ENCODE peak calls at places on chromosome 4, in five cellular contexts. Q is neural crest cell, N is psoas muscle, O is pancreas, G is omental fat pad. K is an unnamed sample.

GRCh38 chr4:39933689-39934590 is 43.8 kb downstream of the PDS5A start:
- DNase-seq in G (no peak), N (no peak), Q (no peak), O (no peak), K (no peak)

GRCh38 chr4:155405059-155405458 is 28.3 kb upstream of the MAP9 start:
- DNase-seq in O (no peak), G (no peak), Q (no peak), N (no peak), K (no peak)

GRCh38 chr4:101019941-101020401 is 327.4 kb downstream of the PPP3CA start:
- DNase-seq in Q (no peak), O (no peak), G (no peak), N (no peak), K (peak; percentile 52)

GRCh38 chr4:140609548-140610425 is 41.0 kb upstream of the UCP1 start:
- DNase-seq in G (no peak), Q (no peak), O (peak; percentile 36), N (no peak), K (peak; percentile 59)

GRCh38 chr4:13103382-13104015 is 380.6 kb downstream of the RAB28 start:
- DNase-seq in Q (no peak), N (no peak), G (no peak), O (no peak), K (no peak)

GRCh38 chr4:111678466-111678865 is 466.8 kb upstream of the FAM241A start:
- DNase-seq in N (no peak), O (no peak), Q (no peak), G (no peak), K (no peak)

GRCh38 chr4:185774815-185775684 is 36.9 kb downstream of the SORBS2 start:
- DNase-seq in O (peak; percentile 66), Q (no peak), G (no peak), N (no peak), K (peak; percentile 34)

GRCh38 chr4:169925678-169926077 is 100.5 kb downstream of the MFAP3L start:
- DNase-seq in Q (no peak), O (no peak), N (no peak), G (no peak), K (no peak)

GRCh38 chr4:14529653-14530052 is 472.6 kb upstream of the CPEB2 start:
- DNase-seq in O (no peak), G (no peak), Q (no peak), N (no peak), K (peak; percentile 55)

GRCh38 chr4:8656185-8656517 is 63.6 kb downstream of the CPZ start:
- DNase-seq in G (no peak), O (no peak), Q (no peak), N (no peak), K (no peak)

GRCh38 chr4:141463678-141464077 is 172.7 kb upstream of the IL15 start:
- DNase-seq in Q (no peak), G (no peak), N (no peak), O (no peak), K (no peak)

GRCh38 chr4:3801521-3801920 is 35.3 kb downstream of the ADRA2C start:
- DNase-seq in O (peak; percentile 0), N (no peak), Q (no peak), G (no peak), K (no peak)

GRCh38 chr4:54553001-54553400 is 104.8 kb upstream of the KIT start:
- DNase-seq in Q (no peak), N (no peak), O (no peak), G (no peak), K (no peak)

GRCh38 chr4:140607852-140608251 is 39.1 kb upstream of the UCP1 start:
- DNase-seq in Q (no peak), N (no peak), O (no peak), G (no peak), K (no peak)

GRCh38 chr4:53804719-53805118 is 213.4 kb upstream of the LNX1 start:
- DNase-seq in N (peak; percentile 17), Q (no peak), O (peak; percentile 44), G (no peak), K (peak; percentile 43)

GRCh38 chr4:16443504-16444088 is 217.3 kb upstream of the TAPT1 start:
- DNase-seq in O (no peak), G (no peak), Q (no peak), N (no peak), K (peak; percentile 37)

GRCh38 chr4:174324246-174324645 is 40.5 kb downstream of the CEP44 start:
- DNase-seq in O (no peak), Q (no peak), G (no peak), N (no peak), K (no peak)

GRCh38 chr4:183610033-183610432 is 49.0 kb downstream of the RWDD4 start:
- DNase-seq in Q (no peak), N (no peak), O (no peak), G (no peak), K (peak; percentile 48)

GRCh38 chr4:8853249-8853648 is 18.4 kb downstream of the HMX1 start:
- DNase-seq in G (no peak), O (no peak), N (no peak), Q (no peak), K (no peak)

GRCh38 chr4:170769857-170770256 is 680.1 kb upstream of the AADAT start:
- DNase-seq in G (no peak), N (no peak), Q (no peak), O (no peak), K (no peak)

GRCh38 chr4:128846063-128846462 is 36.6 kb downstream of the JADE1 start:
- DNase-seq in Q (no peak), N (no peak), O (peak; percentile 49), G (no peak), K (no peak)

GRCh38 chr4:152024881-152025280 is 264.1 kb upstream of the GATB start:
- DNase-seq in O (no peak), N (no peak), Q (no peak), G (no peak), K (no peak)

DNA sequence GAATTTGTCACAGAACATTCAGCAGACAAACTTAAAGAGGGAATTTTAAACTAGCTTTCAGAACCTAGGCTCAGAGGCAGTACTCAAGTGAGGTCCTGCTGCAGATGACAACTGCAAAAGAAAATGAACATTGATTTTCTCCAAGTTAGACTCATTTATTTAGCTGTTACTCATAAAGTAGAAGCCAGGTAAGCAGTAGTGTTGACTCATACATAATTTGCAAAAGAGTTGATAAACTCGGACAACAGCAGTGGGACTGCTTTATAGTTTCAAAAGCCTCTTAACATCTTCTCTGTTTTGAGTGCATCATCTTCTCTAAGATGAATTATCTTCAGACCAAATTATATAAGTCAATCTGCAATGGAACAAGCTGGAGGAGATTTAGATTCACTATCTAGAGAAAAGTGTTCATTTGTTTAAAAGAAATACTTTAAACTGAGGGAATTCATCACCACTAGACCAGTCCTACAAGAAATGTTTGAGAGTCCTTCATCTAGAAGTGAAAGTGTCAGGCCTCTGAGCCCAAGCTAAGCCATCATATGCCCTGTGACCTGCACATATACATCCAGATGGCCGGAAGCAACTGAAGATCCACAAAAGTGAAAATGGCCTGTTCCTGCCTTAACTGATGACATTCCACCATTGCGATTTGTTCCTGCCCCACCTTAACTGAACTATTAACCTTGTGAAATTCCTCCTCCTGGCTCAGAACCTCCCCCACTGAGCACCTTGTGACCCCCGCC is 49.5 kb downstream of the COQ2 start:
- DNase-seq in Q (no peak), O (no peak), N (no peak), G (no peak), K (no peak)
- TF ChIP-seq CTCF in Q (no peak), O (no peak), N (no peak), G (no peak), K (no peak)

GRCh38 chr4:153465583-153465921 is 608 bp upstream of the TMEM131L start:
- DNase-seq in Q (peak; percentile 44), O (peak; percentile 64), N (peak; percentile 49), G (no peak), K (peak; percentile 60)
- TF ChIP-seq CTCF in Q (peak; percentile 42), O (no peak), N (peak; percentile 31), G (no peak), K (peak; percentile 35)

DNA sequence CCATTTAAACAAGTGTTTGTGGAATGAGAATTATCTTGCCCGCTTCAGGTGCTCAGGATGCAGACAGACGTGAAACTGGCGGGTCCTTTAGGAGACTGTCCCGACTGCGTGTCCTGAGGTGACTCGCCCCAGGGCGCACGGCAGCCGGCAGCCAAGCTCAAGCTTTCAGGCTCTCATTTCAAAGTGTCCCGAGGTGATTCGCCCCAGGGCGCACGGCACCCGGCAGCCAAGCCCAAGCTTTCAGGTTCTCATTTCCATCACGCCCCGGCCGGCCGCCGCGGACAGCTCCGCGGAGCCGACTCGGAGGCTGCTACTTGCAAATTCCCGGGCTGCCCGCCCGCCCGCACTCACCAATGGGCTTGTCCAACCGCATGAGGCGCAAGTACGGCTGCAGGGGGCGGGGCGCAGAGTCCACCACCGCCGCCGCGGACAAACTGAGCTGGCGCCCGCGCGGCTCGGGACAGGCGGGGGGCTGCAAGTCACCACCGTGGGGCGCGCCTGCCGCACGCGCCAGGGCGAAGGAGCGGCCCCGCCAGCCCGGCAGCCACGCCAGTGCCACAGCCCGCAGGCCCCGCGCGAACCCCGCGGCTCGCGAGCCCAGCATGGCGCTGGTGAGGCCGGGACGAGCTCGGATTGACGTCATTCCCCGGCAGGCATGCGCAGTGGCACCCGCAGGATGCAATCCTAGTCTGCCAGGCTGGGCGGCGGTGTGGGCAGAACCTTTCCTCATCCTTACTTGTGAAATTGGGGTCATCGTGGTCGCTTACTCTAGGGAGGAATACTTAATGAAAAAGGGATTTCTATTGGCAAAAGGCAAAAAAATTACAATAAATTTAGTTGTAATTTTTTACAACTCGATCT is at the start of gene COQ2:
- DNase-seq in G (peak; percentile 86), N (peak; percentile 97), O (peak; percentile 95), Q (peak; percentile 93), K (peak; percentile 97)
- TF ChIP-seq CTCF in G (no peak), N (peak; percentile 20), O (peak; percentile 52), Q (peak; percentile 42), K (no peak)

DNA sequence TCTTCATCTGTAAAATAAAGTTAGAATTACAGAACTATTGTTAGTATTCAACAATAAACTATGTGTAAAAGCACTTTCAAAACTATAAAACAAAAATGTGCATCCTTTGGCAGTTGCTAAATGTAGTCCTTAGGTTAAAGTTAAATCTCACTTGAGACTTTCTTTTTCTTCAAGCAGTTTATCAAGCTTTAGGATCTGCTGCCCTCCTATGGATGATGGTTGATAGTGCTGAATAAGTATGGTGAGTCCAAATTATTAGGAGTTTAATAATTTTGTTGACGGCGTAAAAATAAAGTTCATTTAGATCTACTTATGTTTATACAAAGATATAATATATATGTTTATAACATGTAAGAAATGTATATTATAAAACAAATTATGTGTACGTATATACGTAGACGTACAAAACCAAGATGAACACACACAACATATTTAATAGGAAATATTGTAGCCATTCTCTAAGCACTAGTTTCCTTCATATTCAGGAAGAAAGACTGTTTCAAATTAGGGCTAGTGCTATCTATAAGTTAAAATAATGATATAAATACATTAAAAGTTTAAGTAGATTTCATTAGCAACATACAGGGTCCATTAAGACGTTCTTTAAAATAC is 22.3 kb downstream of the UGT2A2 start:
- DNase-seq in N (no peak), G (no peak), O (no peak), Q (peak; percentile 3), K (peak; percentile 69)
- TF ChIP-seq CTCF in N (no peak), G (no peak), O (no peak), Q (peak; percentile 84), K (peak; percentile 82)

GRCh38 chr4:182089326-182089725 is 153.9 kb upstream of the TENM3 start:
- DNase-seq in G (no peak), O (no peak), N (no peak), Q (no peak), K (no peak)
- TF ChIP-seq CTCF in G (no peak), O (peak; percentile 17), N (no peak), Q (peak; percentile 49), K (peak; percentile 33)

DNA sequence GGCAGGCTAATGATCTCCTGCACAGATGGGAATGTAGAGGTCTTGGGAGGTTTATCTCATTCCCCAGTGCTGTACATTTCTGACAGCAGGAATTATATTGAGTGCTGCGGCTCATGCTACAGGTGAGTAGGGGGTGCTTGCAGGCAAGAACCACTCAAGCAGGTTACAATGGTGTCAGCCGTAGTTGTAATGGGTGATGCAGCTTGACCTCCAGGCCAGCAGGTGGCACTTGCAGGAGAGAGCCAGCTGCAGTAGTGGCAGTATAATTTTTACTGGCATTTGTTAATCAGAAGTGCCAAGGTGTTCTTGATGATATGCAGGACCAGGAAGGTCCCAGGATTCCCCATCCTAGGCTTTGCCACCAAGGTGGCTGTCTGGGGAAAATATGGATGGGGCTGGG is 759.6 kb upstream of the NDST4 start:
- DNase-seq in G (no peak), N (no peak), O (no peak), Q (no peak), K (no peak)
- TF ChIP-seq CTCF in G (no peak), N (no peak), O (no peak), Q (no peak), K (no peak)

K was measured in hepatocyte.